ENCODE peak calls at places on chromosomes 1 and 21, in five cellular contexts. One of them, this sample, is unnamed. For H3K36me3, the result is how much of the 10 kb centered on the place peaks cover.

GRCh38 chr1:204589409-204590038 is 73.3 kb downstream of the MDM4 start:
- ATAC-seq in left lung: no peak
- ATAC-seq in HCT116: no peak
- ATAC-seq in pancreas: no peak
- ATAC-seq in body of pancreas: no peak
- ATAC-seq in this sample: no peak

GRCh38 chr1:162701286-162701685 is 69.0 kb downstream of the DDR2 start:
- ATAC-seq in left lung: no peak
- ATAC-seq in HCT116: no peak
- ATAC-seq in pancreas: no peak
- ATAC-seq in body of pancreas: no peak
- ATAC-seq in this sample: no peak

GRCh38 chr1:150362721-150363425 is 1.1 kb upstream of the RPRD2 start:
- ATAC-seq in left lung: peak
- ATAC-seq in HCT116: no peak
- ATAC-seq in pancreas: no peak
- ATAC-seq in body of pancreas: no peak
- ATAC-seq in this sample: no peak

GRCh38 chr21:10627316-10627863 is 106.0 kb downstream of the TPTE start:
- ATAC-seq in left lung: no peak
- ATAC-seq in HCT116: no peak
- ATAC-seq in pancreas: no peak
- ATAC-seq in body of pancreas: no peak
- ATAC-seq in this sample: no peak

GRCh38 chr1:3563125-3563524 is 48.2 kb downstream of the MEGF6 start:
- ATAC-seq in left lung: no peak
- ATAC-seq in HCT116: no peak
- ATAC-seq in pancreas: no peak
- ATAC-seq in body of pancreas: no peak
- ATAC-seq in this sample: no peak

GRCh38 chr1:156859523-156860112 is 701 bp upstream of the INSRR start:
- ATAC-seq in left lung: peak
- ATAC-seq in HCT116: peak
- ATAC-seq in pancreas: peak
- ATAC-seq in body of pancreas: peak
- ATAC-seq in this sample: peak

GRCh38 chr1:236011641-236012040 is 53.2 kb downstream of the NID1 start:
- ATAC-seq in left lung: no peak
- ATAC-seq in HCT116: no peak
- ATAC-seq in pancreas: no peak
- ATAC-seq in body of pancreas: no peak
- ATAC-seq in this sample: no peak

GRCh38 chr1:224392411-224393249 is 36.0 kb downstream of the CNIH4 start:
- ATAC-seq in left lung: no peak
- ATAC-seq in HCT116: no peak
- ATAC-seq in pancreas: no peak
- ATAC-seq in body of pancreas: no peak
- ATAC-seq in this sample: no peak

GRCh38 chr1:153509729-153510354 is 25.9 kb downstream of the S100A6 start:
- ATAC-seq in left lung: peak
- ATAC-seq in HCT116: peak
- ATAC-seq in pancreas: no peak
- ATAC-seq in body of pancreas: no peak
- ATAC-seq in this sample: no peak

GRCh38 chr1:113007706-113008364 is 51.8 kb upstream of the SLC16A1 start:
- ATAC-seq in left lung: no peak
- ATAC-seq in HCT116: no peak
- ATAC-seq in pancreas: no peak
- ATAC-seq in body of pancreas: no peak
- ATAC-seq in this sample: no peak

GRCh38 chr1:82160036-82160435 is 359.3 kb downstream of the ADGRL2 start:
- ATAC-seq in left lung: peak
- ATAC-seq in HCT116: no peak
- ATAC-seq in pancreas: no peak
- ATAC-seq in body of pancreas: no peak
- ATAC-seq in this sample: no peak

GRCh38 chr1:154414606-154415005 is 9.5 kb downstream of the IL6R start:
- ATAC-seq in left lung: no peak
- ATAC-seq in HCT116: no peak
- ATAC-seq in pancreas: no peak
- ATAC-seq in body of pancreas: no peak
- ATAC-seq in this sample: no peak

GRCh38 chr1:184176058-184176457 is 124.5 kb downstream of the TSEN15 start:
- ATAC-seq in left lung: peak
- ATAC-seq in HCT116: no peak
- ATAC-seq in pancreas: no peak
- ATAC-seq in body of pancreas: no peak
- ATAC-seq in this sample: no peak

GRCh38 chr1:165257969-165258459 is 98.5 kb downstream of the LMX1A start:
- ATAC-seq in left lung: peak
- ATAC-seq in HCT116: peak
- ATAC-seq in pancreas: peak
- ATAC-seq in body of pancreas: peak
- ATAC-seq in this sample: peak

GRCh38 chr21:16572032-16572431 is 842.2 kb downstream of the USP25 start:
- ATAC-seq in left lung: no peak
- ATAC-seq in HCT116: no peak
- ATAC-seq in pancreas: no peak
- ATAC-seq in body of pancreas: no peak
- ATAC-seq in this sample: no peak

GRCh38 chr21:35035581-35035980 is 13.5 kb downstream of the RUNX1 start:
- ATAC-seq in left lung: no peak
- ATAC-seq in HCT116: no peak
- ATAC-seq in pancreas: no peak
- ATAC-seq in body of pancreas: no peak
- ATAC-seq in this sample: no peak

GRCh38 chr1:221268295-221268694 is 389.1 kb downstream of the HLX start:
- ATAC-seq in left lung: peak
- ATAC-seq in HCT116: no peak
- ATAC-seq in pancreas: peak
- ATAC-seq in body of pancreas: no peak
- ATAC-seq in this sample: no peak

GRCh38 chr1:215114154-215114933 is 31.8 kb downstream of the KCNK2 start:
- ATAC-seq in left lung: peak
- ATAC-seq in HCT116: peak
- ATAC-seq in pancreas: peak
- ATAC-seq in body of pancreas: no peak
- ATAC-seq in this sample: no peak

GRCh38 chr1:201573923-201574322 is 35.0 kb downstream of the NAV1 start:
- ATAC-seq in left lung: peak
- ATAC-seq in HCT116: no peak
- ATAC-seq in pancreas: no peak
- ATAC-seq in body of pancreas: no peak
- ATAC-seq in this sample: no peak

GRCh38 chr21:42061866-42062542 is 9.1 kb upstream of the UMODL1 start:
- ATAC-seq in left lung: no peak
- ATAC-seq in HCT116: no peak
- ATAC-seq in pancreas: no peak
- ATAC-seq in body of pancreas: no peak
- ATAC-seq in this sample: no peak

GRCh38 chr1:3595949-3596348 is 15.4 kb downstream of the MEGF6 start:
- ATAC-seq in left lung: no peak
- ATAC-seq in HCT116: no peak
- ATAC-seq in pancreas: no peak
- ATAC-seq in body of pancreas: no peak
- ATAC-seq in this sample: no peak

GRCh38 chr1:47992720-47993119 is 4.5 kb downstream of the TRABD2B start:
- ATAC-seq in left lung: no peak
- ATAC-seq in HCT116: no peak
- ATAC-seq in pancreas: no peak
- ATAC-seq in body of pancreas: no peak
- ATAC-seq in this sample: peak

GRCh38 chr1:23122796-23123195 is 45.9 kb downstream of the LUZP1 start:
- ATAC-seq in left lung: no peak
- ATAC-seq in HCT116: no peak
- ATAC-seq in pancreas: peak
- ATAC-seq in body of pancreas: no peak
- ATAC-seq in this sample: no peak

GRCh38 chr1:95223110-95223509 is 10.9 kb upstream of the RWDD3 start:
- ATAC-seq in left lung: no peak
- ATAC-seq in HCT116: no peak
- ATAC-seq in pancreas: peak
- ATAC-seq in body of pancreas: no peak
- ATAC-seq in this sample: no peak

GRCh38 chr1:180425956-180426355 is 76.4 kb downstream of the ACBD6 start:
- ATAC-seq in left lung: no peak
- ATAC-seq in HCT116: no peak
- ATAC-seq in pancreas: no peak
- ATAC-seq in body of pancreas: no peak
- ATAC-seq in this sample: no peak

GRCh38 chr1:209884249-209884648 is 53.8 kb upstream of the SYT14 start:
- ATAC-seq in left lung: peak
- ATAC-seq in HCT116: peak
- ATAC-seq in pancreas: peak
- ATAC-seq in body of pancreas: no peak
- ATAC-seq in this sample: no peak

GRCh38 chr21:14285147-14285546 is 69.2 kb downstream of the RBM11 start:
- ATAC-seq in left lung: no peak
- ATAC-seq in HCT116: no peak
- ATAC-seq in pancreas: no peak
- ATAC-seq in body of pancreas: no peak
- ATAC-seq in this sample: no peak

GRCh38 chr1:195948123-195948895 is 659.9 kb downstream of the KCNT2 start:
- ATAC-seq in left lung: no peak
- ATAC-seq in HCT116: no peak
- ATAC-seq in pancreas: no peak
- ATAC-seq in body of pancreas: no peak
- ATAC-seq in this sample: peak

GRCh38 chr1:108192581-108192980 is 7.6 kb downstream of the SLC25A24 start:
- ATAC-seq in left lung: no peak
- ATAC-seq in HCT116: no peak
- ATAC-seq in pancreas: no peak
- ATAC-seq in body of pancreas: no peak
- ATAC-seq in this sample: no peak

GRCh38 chr1:247530785-247531184 is 5.5 kb downstream of the OR2C3 start:
- ATAC-seq in left lung: no peak
- ATAC-seq in HCT116: no peak
- ATAC-seq in pancreas: no peak
- ATAC-seq in body of pancreas: no peak
- ATAC-seq in this sample: no peak

GRCh38 chr1:237431448-237431847 is 389.5 kb downstream of the RYR2 start:
- ATAC-seq in left lung: no peak
- ATAC-seq in HCT116: no peak
- ATAC-seq in pancreas: no peak
- ATAC-seq in body of pancreas: no peak
- ATAC-seq in this sample: no peak

GRCh38 chr1:230771773-230772354 is 24.7 kb downstream of the CAPN9 start:
- ATAC-seq in left lung: no peak
- ATAC-seq in HCT116: no peak
- ATAC-seq in pancreas: no peak
- ATAC-seq in body of pancreas: no peak
- ATAC-seq in this sample: no peak

GRCh38 chr1:91054780-91055481 is 33.1 kb upstream of the ZNF644 start:
- ATAC-seq in left lung: no peak
- ATAC-seq in HCT116: no peak
- ATAC-seq in pancreas: no peak
- ATAC-seq in body of pancreas: no peak
- ATAC-seq in this sample: no peak

GRCh38 chr1:244548558-244549115 is 87.6 kb downstream of the CATSPERE start:
- ATAC-seq in left lung: no peak
- ATAC-seq in HCT116: peak
- ATAC-seq in pancreas: no peak
- ATAC-seq in body of pancreas: no peak
- ATAC-seq in this sample: no peak

DNA sequence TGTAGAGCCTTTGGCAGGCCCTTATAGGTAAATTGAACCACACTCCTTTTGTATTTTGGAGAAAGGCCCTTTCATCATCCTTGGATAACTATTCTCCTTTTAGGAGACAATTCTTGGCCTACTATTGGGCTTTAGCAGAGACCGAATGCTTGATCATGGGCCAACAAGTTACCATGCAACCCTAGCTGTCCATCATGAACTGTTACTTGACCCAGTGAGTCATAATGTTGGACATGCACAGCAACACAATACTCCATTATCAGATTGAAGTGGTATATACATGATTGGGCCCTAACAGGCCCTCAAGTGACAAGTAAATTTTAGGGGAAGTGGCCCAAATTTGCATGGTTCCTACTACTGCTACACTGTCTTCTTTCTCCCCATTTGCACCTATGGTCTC is 84.4 kb downstream of the CATSPERE start:
- ATAC-seq in left lung: no peak
- ATAC-seq in HCT116: no peak
- ATAC-seq in pancreas: no peak
- ATAC-seq in body of pancreas: no peak
- ATAC-seq in this sample: no peak
- H3K36me3 ChIP-seq in left lung: under half
- H3K36me3 ChIP-seq in HCT116: under half
- H3K36me3 ChIP-seq in pancreas: under half
- H3K36me3 ChIP-seq in body of pancreas: under half
- H3K36me3 ChIP-seq in this sample: under half

DNA sequence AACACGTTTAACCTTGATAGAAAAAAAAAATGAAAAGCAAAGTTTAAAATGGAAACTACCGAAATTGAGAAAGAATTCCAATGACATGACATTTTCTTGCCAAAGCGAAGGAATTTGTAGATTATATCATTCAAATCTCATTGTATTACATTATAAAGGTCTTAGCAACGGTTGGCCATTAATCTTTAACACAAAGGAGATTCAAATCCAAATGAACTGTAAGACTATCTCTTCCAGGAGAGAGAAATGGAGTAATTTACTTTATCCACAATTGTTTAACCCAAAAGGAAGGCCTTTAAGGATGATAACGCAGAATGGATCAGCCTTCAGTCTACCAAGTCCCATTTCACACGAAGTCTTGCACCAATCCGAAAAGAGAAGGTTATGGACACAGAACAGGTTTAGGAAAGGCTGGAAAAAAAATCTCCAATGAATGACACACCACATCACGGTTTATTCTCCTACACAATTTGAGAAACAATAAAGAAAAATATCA is 1.5 kb downstream of the ENAH start:
- ATAC-seq in left lung: no peak
- ATAC-seq in HCT116: no peak
- ATAC-seq in pancreas: no peak
- ATAC-seq in body of pancreas: no peak
- ATAC-seq in this sample: no peak
- H3K27ac ChIP-seq in left lung: peak
- H3K27ac ChIP-seq in HCT116: no peak
- H3K27ac ChIP-seq in pancreas: no peak
- H3K27ac ChIP-seq in body of pancreas: peak
- H3K27ac ChIP-seq in this sample: peak

DNA sequence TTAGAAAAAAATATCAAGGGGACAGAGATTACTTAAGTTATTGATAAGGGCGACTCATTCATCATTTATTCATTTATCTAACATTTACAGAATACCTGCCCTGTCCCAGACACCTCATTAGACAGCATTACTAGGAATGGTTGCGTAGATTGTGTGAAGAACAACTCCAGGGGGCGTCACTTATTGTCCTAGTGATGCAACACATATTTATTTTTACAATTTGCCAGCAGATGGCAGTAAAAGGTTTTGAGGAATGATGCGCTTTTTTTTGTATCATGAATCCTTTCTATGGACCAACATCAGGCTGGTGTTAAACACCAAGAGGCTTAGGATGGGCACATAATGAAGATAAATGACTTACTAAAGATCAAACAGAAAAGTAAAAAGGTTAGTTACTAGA is 5.5 kb downstream of the NCAM2 start:
- ATAC-seq in left lung: peak
- ATAC-seq in HCT116: no peak
- ATAC-seq in pancreas: no peak
- ATAC-seq in body of pancreas: no peak
- ATAC-seq in this sample: no peak
- TF ChIP-seq CTCF in left lung: no peak
- TF ChIP-seq CTCF in HCT116: peak
- TF ChIP-seq CTCF in pancreas: no peak
- TF ChIP-seq CTCF in body of pancreas: no peak
- TF ChIP-seq CTCF in this sample: no peak

GRCh38 chr1:15649937-15650336 is 32.7 kb downstream of the DDI2 start:
- ATAC-seq in left lung: no peak
- ATAC-seq in HCT116: no peak
- ATAC-seq in pancreas: no peak
- ATAC-seq in body of pancreas: no peak
- ATAC-seq in this sample: no peak
- H3K36me3 ChIP-seq in left lung: under half
- H3K36me3 ChIP-seq in HCT116: under half
- H3K36me3 ChIP-seq in pancreas: under half
- H3K36me3 ChIP-seq in body of pancreas: under half
- H3K36me3 ChIP-seq in this sample: under half

This sample was measured in gastroesophageal sphincter.